ENCODE peak calls at places on chromosomes 4 and X, in five cellular contexts. Z, G, H, C and Y are unnamed samples.
A peak's percentile ranks its signal among the peaks of the same experiment; 100 is the strongest.

GRCh38 chrX:71144651-71145050 is at the start of gene NLGN3:
- DNase-seq in Z (no peak), G (no peak), H (no peak), C (peak; percentile 14), Y (peak; percentile 11)

GRCh38 chr4:74431113-74431826 is 13.7 kb upstream of the AREG start:
- DNase-seq in Z (peak; percentile 66), G (no peak), H (no peak), C (no peak), Y (no peak)

GRCh38 chr4:59945277-59945676 is 1254.8 kb upstream of the ADGRL3 start:
- DNase-seq in Z (no peak), G (no peak), H (no peak), C (no peak), Y (no peak)

GRCh38 chr4:2449511-2450392 is 19.2 kb upstream of the RNF4 start:
- DNase-seq in Z (no peak), G (no peak), H (no peak), C (no peak), Y (no peak)

GRCh38 chr4:180675368-180675675 is 1567.9 kb upstream of the TENM3 start:
- DNase-seq in Z (no peak), G (no peak), H (no peak), C (no peak), Y (no peak)

GRCh38 chrX:46965125-46965758 is 53.0 kb downstream of the JADE3 start:
- DNase-seq in Z (peak; percentile 15), G (no peak), H (no peak), C (no peak), Y (peak; percentile 28)

GRCh38 chr4:17811078-17811603 is 362 bp downstream of the NCAPG start:
- DNase-seq in Z (no peak), G (no peak), H (no peak), C (peak; percentile 25), Y (no peak)

GRCh38 chrX:71454222-71454621 is 78.7 kb upstream of the OGT start:
- DNase-seq in Z (no peak), G (no peak), H (no peak), C (no peak), Y (no peak)

GRCh38 chrX:20965270-20966044 is 408.8 kb upstream of the CNKSR2 start:
- DNase-seq in Z (no peak), G (no peak), H (no peak), C (no peak), Y (no peak)

GRCh38 chrX:10483191-10483808 is 137.1 kb downstream of the MID1 start:
- DNase-seq in Z (peak; percentile 93), G (no peak), H (no peak), C (no peak), Y (no peak)

GRCh38 chr4:91025240-91026173 is 898.3 kb downstream of the CCSER1 start:
- DNase-seq in Z (no peak), G (no peak), H (no peak), C (no peak), Y (no peak)

GRCh38 chr4:94333864-94334263 is 8.8 kb downstream of the HPGDS start:
- DNase-seq in Z (no peak), G (no peak), H (no peak), C (no peak), Y (no peak)

GRCh38 chr4:94334519-94334918 is 8.1 kb downstream of the HPGDS start:
- DNase-seq in Z (no peak), G (no peak), H (no peak), C (no peak), Y (no peak)

GRCh38 chr4:94329933-94330332 is 12.7 kb downstream of the HPGDS start:
- DNase-seq in Z (no peak), G (no peak), H (no peak), C (no peak), Y (no peak)

GRCh38 chr4:94334962-94335361 is 7.7 kb downstream of the HPGDS start:
- DNase-seq in Z (no peak), G (no peak), H (no peak), C (no peak), Y (no peak)

DNA sequence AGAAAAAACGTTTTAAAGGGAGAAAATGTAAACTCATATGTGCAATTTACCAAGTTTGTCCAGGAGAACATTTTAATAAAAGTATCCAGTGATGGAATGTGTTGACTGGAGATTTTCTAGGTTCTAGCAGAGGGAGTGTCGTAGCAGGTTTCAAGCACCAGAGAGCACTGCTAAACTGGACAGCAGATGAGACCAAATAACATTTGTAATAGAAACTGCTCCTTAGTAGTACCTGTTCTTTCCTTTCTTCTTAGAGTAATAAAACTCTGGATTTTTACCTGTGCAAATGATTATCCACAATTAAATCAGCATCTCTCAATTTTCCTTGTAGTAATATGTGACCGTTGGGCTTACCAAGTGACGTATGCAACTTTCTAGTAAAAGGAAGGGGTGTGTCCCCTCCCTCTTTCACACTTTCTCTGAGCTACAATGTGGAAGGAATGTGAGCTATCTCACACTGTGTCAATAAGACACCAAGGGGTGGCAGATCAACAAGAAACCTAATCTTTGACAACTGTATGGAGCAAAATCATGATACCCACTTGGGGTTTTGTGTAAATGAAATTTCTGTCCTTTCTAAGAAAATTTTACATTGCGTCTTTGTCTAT is 9.5 kb downstream of the HPGDS start:
- DNase-seq in Z (peak; percentile 28), G (no peak), H (no peak), C (no peak), Y (no peak)
- TF ChIP-seq CTCF in Z (peak; percentile 32), G (no peak), H (no peak), C (peak; percentile 64), Y (peak; percentile 24)

DNA sequence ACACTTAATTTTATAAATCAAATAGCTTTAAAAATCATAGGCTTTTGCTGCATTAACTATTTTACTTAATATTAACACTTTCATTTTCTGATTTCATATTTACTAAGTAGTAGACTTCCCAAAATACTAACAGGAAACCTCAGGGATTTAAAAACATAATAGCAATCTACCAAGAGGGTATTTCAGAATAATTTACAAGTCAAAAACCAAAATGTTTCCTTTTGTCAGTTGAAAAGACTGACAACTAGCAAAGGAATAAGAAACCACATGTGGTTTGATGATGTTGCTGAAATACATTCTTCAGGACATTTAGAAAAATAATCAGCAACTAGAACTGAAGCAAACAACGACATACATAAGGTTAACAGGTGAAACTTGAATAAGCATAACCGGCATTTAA is 40.1 kb downstream of the DHX15 start:
- DNase-seq in Z (no peak), G (no peak), H (no peak), C (no peak), Y (no peak)
- H3K36me3 ChIP-seq in Z (peaks cover 43% of the 10 kb centered on the region), G (no peaks in the 10 kb centered on the region), H (peaks cover 59% of the 10 kb centered on the region), C (peaks cover 82% of the 10 kb centered on the region), Y (peaks cover 62% of the 10 kb centered on the region)

GRCh38 chr4:7212101-7212674 is 19.9 kb downstream of the SORCS2 start:
- DNase-seq in Z (no peak), G (no peak), H (no peak), C (no peak), Y (no peak)
- TF ChIP-seq CTCF in Z (no peak), G (no peak), H (no peak), C (no peak), Y (no peak)

DNA sequence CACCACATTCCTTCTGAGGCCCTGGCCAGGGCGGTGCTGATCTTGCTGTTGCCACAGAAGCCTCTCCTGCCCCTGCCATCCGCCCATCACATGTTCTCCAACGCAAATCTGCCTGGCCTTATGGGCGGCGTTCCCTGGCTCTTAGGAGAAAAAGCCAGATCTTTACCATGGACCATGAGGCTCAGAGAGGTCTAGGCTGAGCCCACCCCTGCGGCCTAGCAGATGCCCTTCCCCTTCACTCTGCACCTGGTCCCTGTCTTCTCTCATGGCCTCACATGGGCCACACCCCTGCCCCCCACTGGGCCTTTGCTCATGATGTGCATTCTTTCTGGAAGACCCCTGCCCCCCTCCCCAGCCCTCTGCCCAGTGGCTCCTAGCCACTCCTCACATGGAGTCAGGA is 78.5 kb downstream of the CRMP1 start:
- DNase-seq in Z (no peak), G (no peak), H (no peak), C (no peak), Y (no peak)
- H3K36me3 ChIP-seq in Z (no peaks in the 10 kb centered on the region), G (no peaks in the 10 kb centered on the region), H (peaks cover 38% of the 10 kb centered on the region), C (peaks cover 21% of the 10 kb centered on the region), Y (peaks cover 15% of the 10 kb centered on the region)